ENCODE peak calls at places on chromosomes 6 and 20, in four cellular contexts. T is GM23338, J is hepatocyte, G is endothelial cell of umbilical vein. B is an unnamed sample.
A peak's percentile ranks its signal among the peaks of the same experiment; 100 is the strongest.

GRCh38 chr20:62968378-62969178 is 16.1 kb downstream of the SLC17A9 start:
- DNase-seq in T (no peak), J (no peak), G (no peak), B (no peak)

GRCh38 chr6:56652231-56652630 is 9.5 kb upstream of the DST start:
- DNase-seq in T (no peak), J (no peak), G (peak; percentile 74), B (no peak)

GRCh38 chr6:169933839-169934698 is 182.6 kb downstream of the ERMARD start:
- DNase-seq in T (no peak), J (no peak), G (peak; percentile 96), B (no peak)

GRCh38 chr6:111477481-111477938 is 5.5 kb downstream of the REV3L start:
- DNase-seq in T (peak; percentile 38), J (no peak), G (no peak), B (no peak)

GRCh38 chr6:132764370-132764769 is 6.7 kb upstream of the VNN2 start:
- DNase-seq in T (peak; percentile 16), J (peak; percentile 61), G (peak; percentile 12), B (peak; percentile 88)

GRCh38 chr6:71383891-71384489 is 95.4 kb downstream of the OGFRL1 start:
- DNase-seq in T (peak; percentile 77), J (peak; percentile 64), G (peak; percentile 84), B (peak; percentile 49)

GRCh38 chr6:33197431-33198048 is 2.9 kb downstream of the RXRB start:
- DNase-seq in T (peak; percentile 90), J (peak; percentile 84), G (peak; percentile 70), B (peak; percentile 72)

GRCh38 chr20:10656270-10656669 is 17.5 kb downstream of the JAG1 start:
- DNase-seq in T (no peak), J (no peak), G (no peak), B (no peak)

GRCh38 chr6:166441641-166442078 is 58.9 kb upstream of the MPC1 start:
- DNase-seq in T (no peak), J (no peak), G (no peak), B (no peak)

GRCh38 chr6:53986165-53986720 is 125.0 kb upstream of the MLIP start:
- DNase-seq in T (peak; percentile 72), J (peak; percentile 72), G (peak; percentile 75), B (peak; percentile 80)

GRCh38 chr6:170108890-170109587 is 181.8 kb downstream of the DLL1 start:
- DNase-seq in T (no peak), J (no peak), G (no peak), B (no peak)

GRCh38 chr20:32067234-32067821 is 15.3 kb downstream of the HCK start:
- DNase-seq in T (no peak), J (no peak), G (no peak), B (peak; percentile 91)

GRCh38 chr6:39416728-39417127 is 94.2 kb upstream of the KCNK16 start:
- DNase-seq in T (no peak), J (no peak), G (no peak), B (peak; percentile 80)
- H3K4me2 ChIP-seq in T (no peak overlapping the region), J (no peak overlapping the region), G (no peak overlapping the region), B (no peak overlapping the region)

DNA sequence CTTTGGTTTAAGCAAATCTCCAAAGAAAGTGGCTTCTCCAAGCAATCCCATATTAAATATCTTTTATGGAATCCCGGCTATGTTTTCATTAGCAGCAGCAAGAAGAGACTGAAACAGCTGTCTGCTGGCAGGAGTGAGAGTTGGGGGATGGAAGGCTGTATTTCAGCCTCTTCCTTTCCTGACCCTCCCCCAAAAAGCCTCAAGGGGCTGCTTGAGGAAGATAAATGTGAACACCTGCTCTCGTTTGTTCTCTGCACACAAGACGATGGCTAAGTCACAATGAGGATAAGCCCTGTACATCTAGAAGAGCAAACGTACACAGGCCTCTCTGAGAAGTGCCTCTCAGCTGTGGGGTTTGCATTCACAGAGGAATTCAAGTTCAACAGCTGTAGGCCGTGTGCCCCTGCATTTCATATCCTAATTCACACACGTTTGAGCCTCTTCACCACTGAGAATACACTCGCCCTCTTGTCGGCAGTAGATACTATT is 16.3 kb downstream of the RIPOR2 start:
- DNase-seq in T (peak; percentile 39), J (no peak), G (no peak), B (no peak)
- H3K4me3 ChIP-seq in T (peak overlapping the region; percentile 3), J (no peak overlapping the region), G (no peak overlapping the region), B (no peak overlapping the region)

DNA sequence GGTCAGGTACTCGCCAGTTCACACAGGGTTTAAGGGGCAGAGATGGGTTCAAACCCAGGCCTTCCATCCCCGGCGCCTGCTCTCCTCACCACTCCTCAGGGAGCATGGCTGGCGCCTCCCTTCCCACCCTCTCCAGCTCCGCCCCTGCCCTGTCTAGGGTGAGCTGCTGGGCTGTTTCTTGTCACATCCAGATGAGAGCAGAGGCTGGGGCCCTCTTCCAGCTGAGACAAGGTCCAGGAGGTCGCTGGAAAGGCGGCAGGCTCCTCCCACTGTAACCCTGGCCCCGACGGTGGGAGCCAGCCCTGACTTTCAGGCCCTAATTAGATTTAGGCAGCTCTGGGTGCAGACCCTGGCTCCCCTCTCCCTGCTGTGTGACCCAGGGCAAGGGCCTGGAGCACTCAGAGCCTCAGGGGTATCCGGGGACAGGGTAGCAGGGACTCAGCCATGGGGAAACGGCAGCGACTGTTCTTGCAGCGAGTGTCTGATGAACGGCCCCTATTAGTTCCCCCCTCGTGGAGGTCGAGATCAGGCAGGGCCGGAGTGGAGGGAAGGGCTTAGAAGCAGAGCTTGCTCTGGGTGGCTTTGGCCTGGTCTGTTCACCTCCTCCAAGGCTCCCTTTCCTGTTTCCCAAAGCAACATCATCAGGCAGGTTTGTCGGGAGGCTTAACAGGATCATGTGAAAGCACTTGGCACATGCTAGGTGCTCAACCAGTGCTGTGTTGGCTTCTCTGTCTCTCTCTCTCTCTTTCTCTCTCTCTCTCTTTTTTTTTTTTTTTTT is 33.4 kb downstream of the SNAI1 start:
- DNase-seq in T (no peak), J (peak; percentile 82), G (no peak), B (no peak)
- H3K4me2 ChIP-seq in T (peak overlapping the region; percentile 65), J (peak overlapping the region; percentile 51), G (no peak overlapping the region), B (no peak overlapping the region)

GRCh38 chr6:139028242-139028657 is 295 bp upstream of the ABRACL start:
- DNase-seq in T (peak; percentile 92), J (no peak), G (no peak), B (no peak)

GRCh38 chr6:139029470-139030210 is 1.1 kb downstream of the ABRACL start:
- DNase-seq in T (peak; percentile 73), J (peak; percentile 70), G (peak; percentile 47), B (peak; percentile 43)

GRCh38 chr6:139030539-139030938 is 2.0 kb downstream of the ABRACL start:
- DNase-seq in T (no peak), J (no peak), G (no peak), B (no peak)

GRCh38 chr6:139028658-139029469 is at the start of gene ABRACL:
- DNase-seq in T (peak; percentile 48), J (peak; percentile 86), G (peak; percentile 70), B (peak; percentile 56)

DNA sequence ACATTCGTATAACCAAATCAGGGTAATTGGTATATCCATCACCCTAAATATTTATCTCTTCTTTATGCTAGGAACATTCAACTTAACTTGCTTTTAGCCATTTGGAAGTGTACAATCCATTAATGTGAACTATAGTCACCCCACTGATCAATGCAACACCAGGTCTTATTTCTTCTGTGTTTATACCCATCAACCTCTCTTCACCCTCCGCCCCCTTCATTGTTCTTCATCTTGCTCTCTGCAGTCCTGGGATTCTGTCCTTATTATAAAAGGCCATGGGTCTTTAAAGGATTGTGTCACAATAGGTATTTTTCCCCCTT is 1.6 kb downstream of the ABRACL start:
- DNase-seq in T (no peak), J (no peak), G (no peak), B (no peak)
- H3K4me3 ChIP-seq in T (peak overlapping the region; percentile 91), J (peak overlapping the region; percentile 94), G (peak overlapping the region; percentile 77), B (no peak overlapping the region)